ENCODE peak calls at places on chromosomes 16 and 17, in four cellular contexts. D, T, A and E are unnamed samples.

GRCh38 chr16:31501226-31501965 is 6.8 kb downstream of the RUSF1 start:
- DNase-seq in D (no peak), T (no peak), A (no peak), E (no peak)

GRCh38 chr17:28494445-28495188 is 11.5 kb upstream of the FOXN1 start:
- DNase-seq in D (peak; percentile 85), T (peak; percentile 62), A (peak; percentile 46), E (peak; percentile 87)

GRCh38 chr17:76772842-76773521 is 35.1 kb downstream of the MFSD11 start:
- DNase-seq in D (no peak), T (peak; percentile 62), A (no peak), E (no peak)

GRCh38 chr16:71807905-71808592 is 585 bp downstream of the AP1G1 start:
- DNase-seq in D (no peak), T (no peak), A (no peak), E (peak; percentile 53)

GRCh38 chr16:56005958-56006357 is 130.8 kb upstream of the CES5A start:
- DNase-seq in D (no peak), T (no peak), A (no peak), E (no peak)

GRCh38 chr17:10499950-10500349 is 18.4 kb downstream of the MYH1 start:
- DNase-seq in D (no peak), T (no peak), A (no peak), E (no peak)

GRCh38 chr16:7590934-7591333 is 258.3 kb downstream of the RBFOX1 start:
- DNase-seq in D (no peak), T (no peak), A (no peak), E (no peak)

GRCh38 chr16:7303677-7304200 is 28.9 kb upstream of the RBFOX1 start:
- DNase-seq in D (no peak), T (no peak), A (no peak), E (no peak)

GRCh38 chr16:88616320-88616719 is 22.1 kb upstream of the IL17C start:
- DNase-seq in D (no peak), T (no peak), A (no peak), E (no peak)

GRCh38 chr17:36937001-36937960 is at the start of gene LHX1:
- DNase-seq in D (no peak), T (no peak), A (no peak), E (peak; percentile 57)

GRCh38 chr17:9446528-9446927 is 129.1 kb downstream of the STX8 start:
- DNase-seq in D (no peak), T (no peak), A (no peak), E (no peak)

GRCh38 chr16:10647264-10647720 is 47.4 kb downstream of the TEKT5 start:
- DNase-seq in D (no peak), T (no peak), A (no peak), E (no peak)

GRCh38 chr17:78409191-78409621 is 30.8 kb downstream of the PGS1 start:
- DNase-seq in D (no peak), T (no peak), A (no peak), E (no peak)

GRCh38 chr16:51872536-51872935 is 674.4 kb downstream of the TOX3 start:
- DNase-seq in D (no peak), T (no peak), A (no peak), E (no peak)

GRCh38 chr16:86225905-86226371 is 284.4 kb upstream of the FOXF1 start:
- DNase-seq in D (no peak), T (no peak), A (no peak), E (no peak)

GRCh38 chr17:15399443-15399842 is 58.0 kb upstream of the TEKT3 start:
- DNase-seq in D (no peak), T (no peak), A (no peak), E (no peak)

GRCh38 chr16:49756971-49757743 is 98.8 kb downstream of the ZNF423 start:
- DNase-seq in D (no peak), T (no peak), A (no peak), E (no peak)

GRCh38 chr17:31392002-31392855 is 754 bp downstream of the RAB11FIP4 start:
- DNase-seq in D (no peak), T (peak; percentile 38), A (no peak), E (no peak)

GRCh38 chr16:56107944-56108583 is 83.2 kb upstream of the GNAO1 start:
- DNase-seq in D (no peak), T (no peak), A (no peak), E (no peak)

GRCh38 chr16:22424161-22424937 is 49.9 kb upstream of the CDR2 start:
- DNase-seq in D (no peak), T (peak; percentile 68), A (peak; percentile 52), E (no peak)

GRCh38 chr16:46555981-46556380 is 65.2 kb downstream of the SHCBP1 start:
- DNase-seq in D (no peak), T (no peak), A (no peak), E (no peak)
- TF ChIP-seq CTCF in D (no peak), T (no peak), A (no peak), E (no peak)

GRCh38 chr16:27168790-27169189 is 34.5 kb upstream of the KDM8 start:
- DNase-seq in D (no peak), T (no peak), A (no peak), E (no peak)

GRCh38 chr16:27169511-27170071 is 33.7 kb upstream of the KDM8 start:
- DNase-seq in D (peak; percentile 34), T (no peak), A (no peak), E (no peak)

GRCh38 chr16:27161398-27161797 is 41.9 kb upstream of the KDM8 start:
- DNase-seq in D (no peak), T (no peak), A (no peak), E (no peak)

GRCh38 chr16:27164280-27164837 is 39.0 kb upstream of the KDM8 start:
- DNase-seq in D (no peak), T (no peak), A (no peak), E (no peak)
- TF ChIP-seq CTCF in D (no peak), T (no peak), A (no peak), E (no peak)

GRCh38 chr16:68999114-68999513 is 106.3 kb upstream of the HAS3 start:
- DNase-seq in D (no peak), T (no peak), A (no peak), E (no peak)
- TF ChIP-seq CTCF in D (no peak), T (no peak), A (no peak), E (no peak)

GRCh38 chr16:81994485-81994884 is 16.8 kb downstream of the SDR42E1 start:
- DNase-seq in D (peak; percentile 17), T (no peak), A (no peak), E (no peak)
- TF ChIP-seq CTCF in D (peak; percentile 31), T (no peak), A (no peak), E (no peak)

GRCh38 chr17:6713130-6713917 is at the start of gene SLC13A5:
- DNase-seq in D (no peak), T (peak; percentile 5), A (no peak), E (peak; percentile 62)
- TF ChIP-seq CTCF in D (no peak), T (no peak), A (no peak), E (no peak)

GRCh38 chr17:47066841-47067682 is 88.0 kb upstream of the RPRML start:
- DNase-seq in D (peak; percentile 94), T (peak; percentile 76), A (peak; percentile 79), E (peak; percentile 92)
- TF ChIP-seq CTCF in D (peak; percentile 7), T (no peak), A (peak; percentile 13), E (no peak)

GRCh38 chr16:59342669-59343068 is 608.6 kb upstream of the GOT2 start:
- DNase-seq in D (no peak), T (no peak), A (no peak), E (no peak)

GRCh38 chr16:59339871-59340270 is 605.8 kb upstream of the GOT2 start:
- DNase-seq in D (no peak), T (no peak), A (no peak), E (no peak)

GRCh38 chr16:59341368-59341767 is 607.3 kb upstream of the GOT2 start:
- DNase-seq in D (no peak), T (no peak), A (no peak), E (no peak)
- TF ChIP-seq CTCF in D (no peak), T (no peak), A (no peak), E (no peak)